ENCODE peak calls at places on chromosomes 11 and 22, in seven cellular contexts. One of them, this sample, is unnamed.

GRCh38 chr11:64765841-64766682 is 6.3 kb upstream of the PYGM start:
- DNase-seq in GM12891: no peak
- DNase-seq in A549: no peak
- DNase-seq in lower leg skin: no peak
- DNase-seq in K562: no peak
- DNase-seq in esophagus squamous epithelium: no peak
- DNase-seq in uterus: no peak
- DNase-seq in this sample: no peak

GRCh38 chr22:41094036-41094435 is 1.6 kb downstream of the EP300 start:
- DNase-seq in GM12891: no peak
- DNase-seq in A549: peak; percentile 21
- DNase-seq in lower leg skin: no peak
- DNase-seq in K562: no peak
- DNase-seq in esophagus squamous epithelium: no peak
- DNase-seq in uterus: no peak
- DNase-seq in this sample: peak; percentile 59

GRCh38 chr11:45022294-45023064 is 71.8 kb upstream of the TP53I11 start:
- DNase-seq in GM12891: no peak
- DNase-seq in A549: no peak
- DNase-seq in lower leg skin: no peak
- DNase-seq in K562: no peak
- DNase-seq in esophagus squamous epithelium: no peak
- DNase-seq in uterus: no peak
- DNase-seq in this sample: no peak

GRCh38 chr11:131579932-131580387 is 209.5 kb downstream of the NTM start:
- DNase-seq in GM12891: peak; percentile 17
- DNase-seq in A549: peak; percentile 12
- DNase-seq in lower leg skin: no peak
- DNase-seq in K562: peak; percentile 32
- DNase-seq in esophagus squamous epithelium: no peak
- DNase-seq in uterus: no peak
- DNase-seq in this sample: no peak

GRCh38 chr22:40479126-40479800 is 108.9 kb downstream of the SGSM3 start:
- DNase-seq in GM12891: no peak
- DNase-seq in A549: no peak
- DNase-seq in lower leg skin: no peak
- DNase-seq in K562: no peak
- DNase-seq in esophagus squamous epithelium: no peak
- DNase-seq in uterus: no peak
- DNase-seq in this sample: no peak

GRCh38 chr11:86431258-86431657 is 56.6 kb downstream of the CCDC81 start:
- DNase-seq in GM12891: no peak
- DNase-seq in A549: no peak
- DNase-seq in lower leg skin: no peak
- DNase-seq in K562: no peak
- DNase-seq in esophagus squamous epithelium: no peak
- DNase-seq in uterus: no peak
- DNase-seq in this sample: no peak

GRCh38 chr11:1632053-1632714 is 2.6 kb downstream of the KRTAP5-5 start:
- DNase-seq in GM12891: no peak
- DNase-seq in A549: no peak
- DNase-seq in lower leg skin: no peak
- DNase-seq in K562: no peak
- DNase-seq in esophagus squamous epithelium: no peak
- DNase-seq in uterus: no peak
- DNase-seq in this sample: no peak

GRCh38 chr11:71251159-71251721 is 1.1 kb downstream of the SHANK2 start:
- DNase-seq in GM12891: no peak
- DNase-seq in A549: no peak
- DNase-seq in lower leg skin: no peak
- DNase-seq in K562: no peak
- DNase-seq in esophagus squamous epithelium: no peak
- DNase-seq in uterus: no peak
- DNase-seq in this sample: no peak

GRCh38 chr11:111570796-111571195 is 30.3 kb downstream of the LAYN start:
- DNase-seq in GM12891: no peak
- DNase-seq in A549: no peak
- DNase-seq in lower leg skin: no peak
- DNase-seq in K562: no peak
- DNase-seq in esophagus squamous epithelium: no peak
- DNase-seq in uterus: no peak
- DNase-seq in this sample: no peak

GRCh38 chr11:111574373-111575230 is 27.6 kb upstream of the SIK2 start:
- DNase-seq in GM12891: no peak
- DNase-seq in A549: no peak
- DNase-seq in lower leg skin: no peak
- DNase-seq in K562: no peak
- DNase-seq in esophagus squamous epithelium: no peak
- DNase-seq in uterus: no peak
- DNase-seq in this sample: no peak

GRCh38 chr11:111573821-111574249 is 28.4 kb upstream of the SIK2 start:
- DNase-seq in GM12891: no peak
- DNase-seq in A549: no peak
- DNase-seq in lower leg skin: no peak
- DNase-seq in K562: no peak
- DNase-seq in esophagus squamous epithelium: no peak
- DNase-seq in uterus: no peak
- DNase-seq in this sample: no peak

GRCh38 chr11:111571829-111572501 is 30.3 kb upstream of the SIK2 start:
- DNase-seq in GM12891: no peak
- DNase-seq in A549: no peak
- DNase-seq in lower leg skin: no peak
- DNase-seq in K562: no peak
- DNase-seq in esophagus squamous epithelium: no peak
- DNase-seq in uterus: no peak
- DNase-seq in this sample: no peak

DNA sequence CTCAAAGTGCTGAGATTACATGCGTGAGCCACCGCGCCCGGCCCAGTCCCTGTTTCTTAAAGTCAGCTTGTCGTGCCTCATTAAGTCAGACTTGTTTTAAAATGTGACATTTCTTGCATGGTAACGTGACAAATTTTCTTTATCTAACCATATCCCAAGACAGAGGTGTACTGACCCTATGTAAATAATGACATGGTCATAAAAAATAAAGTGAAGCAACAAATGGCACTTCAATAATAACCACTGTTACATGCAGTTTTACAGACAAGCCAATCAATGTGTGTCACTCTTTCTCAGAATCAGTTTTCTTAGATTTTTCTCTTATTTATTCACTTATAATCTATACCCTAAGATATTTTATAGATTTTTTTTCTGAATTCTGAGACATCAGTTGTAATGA is 26.5 kb upstream of the SIK2 start:
- DNase-seq in GM12891: no peak
- DNase-seq in A549: no peak
- DNase-seq in lower leg skin: no peak
- DNase-seq in K562: no peak
- DNase-seq in esophagus squamous epithelium: no peak
- DNase-seq in uterus: no peak
- DNase-seq in this sample: no peak
- TF ChIP-seq POLR2A in GM12891: no peak
- TF ChIP-seq POLR2A in A549: no peak
- TF ChIP-seq POLR2A in lower leg skin: no peak
- TF ChIP-seq POLR2A in K562: no peak
- TF ChIP-seq POLR2A in esophagus squamous epithelium: no peak
- TF ChIP-seq POLR2A in uterus: no peak
- TF ChIP-seq POLR2A in this sample: no peak

GRCh38 chr22:46611189-46611588 is 9.0 kb upstream of the GRAMD4 start:
- DNase-seq in GM12891: no peak
- DNase-seq in A549: no peak
- DNase-seq in lower leg skin: no peak
- DNase-seq in K562: no peak
- DNase-seq in esophagus squamous epithelium: no peak
- DNase-seq in uterus: no peak
- DNase-seq in this sample: no peak

GRCh38 chr22:46614070-46614931 is 5.9 kb upstream of the GRAMD4 start:
- DNase-seq in GM12891: no peak
- DNase-seq in A549: no peak
- DNase-seq in lower leg skin: no peak
- DNase-seq in K562: no peak
- DNase-seq in esophagus squamous epithelium: no peak
- DNase-seq in uterus: no peak
- DNase-seq in this sample: no peak

GRCh38 chr22:46613606-46613997 is 6.6 kb upstream of the GRAMD4 start:
- DNase-seq in GM12891: peak; percentile 59
- DNase-seq in A549: no peak
- DNase-seq in lower leg skin: no peak
- DNase-seq in K562: no peak
- DNase-seq in esophagus squamous epithelium: no peak
- DNase-seq in uterus: no peak
- DNase-seq in this sample: no peak

GRCh38 chr22:46612341-46612903 is 7.8 kb upstream of the GRAMD4 start:
- DNase-seq in GM12891: no peak
- DNase-seq in A549: no peak
- DNase-seq in lower leg skin: no peak
- DNase-seq in K562: no peak
- DNase-seq in esophagus squamous epithelium: no peak
- DNase-seq in uterus: no peak
- DNase-seq in this sample: no peak

DNA sequence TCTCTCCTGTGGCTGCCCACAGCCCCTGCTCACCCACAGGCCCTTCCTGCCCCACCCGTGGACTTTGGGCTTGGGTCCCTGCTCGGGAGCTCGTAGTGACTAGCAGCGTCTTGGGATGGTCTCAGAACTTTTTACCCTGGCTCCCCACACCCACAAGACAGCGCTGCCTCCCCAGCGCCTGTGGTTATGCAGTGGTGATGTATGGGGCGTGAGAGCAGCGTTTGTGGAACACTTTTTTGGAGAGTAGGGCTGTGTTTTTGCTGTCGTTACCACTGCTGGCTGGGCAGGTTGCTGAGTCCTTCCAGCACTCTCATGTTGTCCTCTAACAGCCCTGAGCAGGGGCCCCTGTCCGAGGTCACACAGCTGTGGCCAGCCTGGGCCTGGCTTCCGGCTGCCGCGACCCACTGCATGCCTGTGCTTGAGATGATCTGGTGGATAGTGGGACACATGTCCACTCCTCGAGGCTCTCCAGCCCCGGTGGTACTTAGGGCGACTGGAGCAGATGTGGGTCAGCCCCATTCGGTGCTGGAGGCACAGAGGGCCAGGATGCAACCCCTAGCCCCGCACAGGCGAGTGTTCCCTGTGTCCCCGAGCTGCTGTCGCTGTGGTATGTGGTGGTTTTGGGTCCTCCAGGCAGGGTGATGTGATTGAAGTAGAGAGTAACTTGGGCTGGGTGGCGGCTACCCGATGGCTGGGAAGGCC is 7.1 kb upstream of the GRAMD4 start:
- DNase-seq in GM12891: no peak
- DNase-seq in A549: no peak
- DNase-seq in lower leg skin: no peak
- DNase-seq in K562: no peak
- DNase-seq in esophagus squamous epithelium: no peak
- DNase-seq in uterus: no peak
- DNase-seq in this sample: no peak
- TF ChIP-seq POLR2A in GM12891: no peak
- TF ChIP-seq POLR2A in A549: no peak
- TF ChIP-seq POLR2A in lower leg skin: no peak
- TF ChIP-seq POLR2A in K562: no peak
- TF ChIP-seq POLR2A in esophagus squamous epithelium: no peak
- TF ChIP-seq POLR2A in uterus: no peak
- TF ChIP-seq POLR2A in this sample: peak; percentile 18

DNA sequence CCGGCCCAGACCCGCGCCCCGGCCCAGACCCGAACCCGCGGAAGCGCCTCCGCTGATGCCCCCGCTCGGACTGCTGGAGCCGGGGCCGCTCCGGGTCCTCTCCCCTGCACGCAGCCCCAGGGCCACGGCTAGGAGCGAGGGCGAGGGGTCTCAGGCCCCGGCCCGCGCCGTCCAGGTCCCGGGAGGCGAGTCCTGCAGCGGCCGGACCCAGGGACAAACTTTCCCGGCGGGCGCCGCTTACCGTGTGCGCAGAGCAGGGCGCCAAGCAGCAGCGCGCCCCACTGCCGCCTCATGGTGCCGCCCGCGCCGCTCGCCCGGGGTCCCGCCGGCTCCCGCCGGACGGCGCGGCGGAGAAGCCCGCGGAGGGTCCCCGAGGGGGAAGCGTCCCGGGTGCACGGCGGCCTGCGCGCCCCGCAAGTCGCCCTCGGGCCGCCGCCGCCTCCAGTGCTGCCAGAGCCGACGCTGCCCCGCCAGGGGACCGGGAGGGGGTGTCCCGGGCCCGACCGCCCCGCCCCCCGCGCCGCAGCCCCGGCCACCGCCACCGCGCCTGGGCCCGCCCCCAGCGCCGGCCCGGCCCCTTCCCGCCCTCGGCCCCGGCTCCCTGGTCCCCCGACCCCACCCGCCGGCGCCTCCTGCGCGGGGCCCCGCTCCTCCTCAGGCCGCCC is at the start of gene LRP4:
- DNase-seq in GM12891: peak; percentile 59
- DNase-seq in A549: peak; percentile 35
- DNase-seq in lower leg skin: no peak
- DNase-seq in K562: peak; percentile 93
- DNase-seq in esophagus squamous epithelium: no peak
- DNase-seq in uterus: peak; percentile 62
- DNase-seq in this sample: peak; percentile 70
- TF ChIP-seq POLR2A in GM12891: no peak
- TF ChIP-seq POLR2A in A549: peak; percentile 33
- TF ChIP-seq POLR2A in lower leg skin: no peak
- TF ChIP-seq POLR2A in K562: no peak
- TF ChIP-seq POLR2A in esophagus squamous epithelium: no peak
- TF ChIP-seq POLR2A in uterus: no peak
- TF ChIP-seq POLR2A in this sample: no peak

GRCh38 chr11:5596611-5597201 is at the start of gene TRIM6:
- DNase-seq in GM12891: peak; percentile 21
- DNase-seq in A549: peak; percentile 84
- DNase-seq in lower leg skin: no peak
- DNase-seq in K562: peak; percentile 65
- DNase-seq in esophagus squamous epithelium: no peak
- DNase-seq in uterus: peak; percentile 59
- DNase-seq in this sample: peak; percentile 85
- TF ChIP-seq POLR2A in GM12891: no peak
- TF ChIP-seq POLR2A in A549: peak; percentile 85
- TF ChIP-seq POLR2A in lower leg skin: no peak
- TF ChIP-seq POLR2A in K562: no peak
- TF ChIP-seq POLR2A in esophagus squamous epithelium: no peak
- TF ChIP-seq POLR2A in uterus: no peak
- TF ChIP-seq POLR2A in this sample: no peak

GRCh38 chr11:114440121-114440860 is 1.0 kb downstream of the REXO2 start:
- DNase-seq in GM12891: no peak
- DNase-seq in A549: no peak
- DNase-seq in lower leg skin: no peak
- DNase-seq in K562: no peak
- DNase-seq in esophagus squamous epithelium: no peak
- DNase-seq in uterus: no peak
- DNase-seq in this sample: peak; percentile 40
- TF ChIP-seq POLR2A in GM12891: no peak
- TF ChIP-seq POLR2A in A549: no peak
- TF ChIP-seq POLR2A in lower leg skin: no peak
- TF ChIP-seq POLR2A in K562: no peak
- TF ChIP-seq POLR2A in esophagus squamous epithelium: no peak
- TF ChIP-seq POLR2A in uterus: no peak
- TF ChIP-seq POLR2A in this sample: no peak